ENCODE peak calls at places on chromosomes 4 and X, in ten cellular contexts. One of them, this sample, is unnamed.

GRCh38 chr4:87838207-87838606 is 5.4 kb downstream of the MEPE start:
- DNase-seq in cerebellum: no peak
- DNase-seq in T-helper 1 cell: no peak
- DNase-seq in left cardiac atrium: no peak
- DNase-seq in IMR-90: no peak
- DNase-seq in spleen: no peak
- DNase-seq in T-helper 17 cell: no peak
- DNase-seq in stimulated activated CD4-positive, alpha-beta T cell treated with anti-CD3 and anti-CD28 coated beads, Interleukin-4, amount 100 ng/mL, for 4 hours: no peak
- DNase-seq in activated T-cell treated with anti-CD3 and anti-CD28 coated beads, Interleukin-2, amount 50 U/mL, for 4 hours: no peak
- DNase-seq in gastrocnemius medialis: no peak
- DNase-seq in this sample: no peak

GRCh38 chrX:22060451-22060940 is 28.4 kb downstream of the PHEX start:
- DNase-seq in stimulated activated CD4-positive, alpha-beta T cell treated with anti-CD3 and anti-CD28 coated beads, Interleukin-4, amount 100 ng/mL, for 4 hours: no peak
- DNase-seq in gastrocnemius medialis: no peak
- DNase-seq in activated T-cell treated with anti-CD3 and anti-CD28 coated beads, Interleukin-2, amount 50 U/mL, for 4 hours: no peak
- DNase-seq in T-helper 17 cell: no peak
- DNase-seq in spleen: no peak
- DNase-seq in cerebellum: no peak
- DNase-seq in T-helper 1 cell: peak
- DNase-seq in IMR-90: peak
- DNase-seq in left cardiac atrium: no peak
- DNase-seq in this sample: no peak

GRCh38 chr4:165027762-165028402 is 3.9 kb upstream of the TRIM60 start:
- DNase-seq in spleen: no peak
- DNase-seq in T-helper 17 cell: no peak
- DNase-seq in T-helper 1 cell: no peak
- DNase-seq in stimulated activated CD4-positive, alpha-beta T cell treated with anti-CD3 and anti-CD28 coated beads, Interleukin-4, amount 100 ng/mL, for 4 hours: no peak
- DNase-seq in left cardiac atrium: no peak
- DNase-seq in gastrocnemius medialis: no peak
- DNase-seq in activated T-cell treated with anti-CD3 and anti-CD28 coated beads, Interleukin-2, amount 50 U/mL, for 4 hours: no peak
- DNase-seq in cerebellum: no peak
- DNase-seq in IMR-90: no peak
- DNase-seq in this sample: no peak

GRCh38 chr4:105474110-105474518 is 252 bp upstream of the PPA2 start:
- DNase-seq in spleen: no peak
- DNase-seq in cerebellum: peak
- DNase-seq in left cardiac atrium: peak
- DNase-seq in activated T-cell treated with anti-CD3 and anti-CD28 coated beads, Interleukin-2, amount 50 U/mL, for 4 hours: peak
- DNase-seq in T-helper 17 cell: no peak
- DNase-seq in T-helper 1 cell: no peak
- DNase-seq in IMR-90: peak
- DNase-seq in stimulated activated CD4-positive, alpha-beta T cell treated with anti-CD3 and anti-CD28 coated beads, Interleukin-4, amount 100 ng/mL, for 4 hours: peak
- DNase-seq in gastrocnemius medialis: no peak
- DNase-seq in this sample: peak

GRCh38 chr4:166282081-166282770 is 409.2 kb downstream of the TLL1 start:
- DNase-seq in activated T-cell treated with anti-CD3 and anti-CD28 coated beads, Interleukin-2, amount 50 U/mL, for 4 hours: no peak
- DNase-seq in spleen: no peak
- DNase-seq in T-helper 17 cell: no peak
- DNase-seq in gastrocnemius medialis: no peak
- DNase-seq in cerebellum: no peak
- DNase-seq in IMR-90: no peak
- DNase-seq in left cardiac atrium: no peak
- DNase-seq in T-helper 1 cell: no peak
- DNase-seq in stimulated activated CD4-positive, alpha-beta T cell treated with anti-CD3 and anti-CD28 coated beads, Interleukin-4, amount 100 ng/mL, for 4 hours: no peak
- DNase-seq in this sample: no peak

GRCh38 chrX:12956704-12957541 is 18.0 kb upstream of the TMSB4X start:
- DNase-seq in left cardiac atrium: no peak
- DNase-seq in spleen: no peak
- DNase-seq in IMR-90: peak
- DNase-seq in gastrocnemius medialis: peak
- DNase-seq in cerebellum: no peak
- DNase-seq in T-helper 1 cell: peak
- DNase-seq in stimulated activated CD4-positive, alpha-beta T cell treated with anti-CD3 and anti-CD28 coated beads, Interleukin-4, amount 100 ng/mL, for 4 hours: no peak
- DNase-seq in activated T-cell treated with anti-CD3 and anti-CD28 coated beads, Interleukin-2, amount 50 U/mL, for 4 hours: no peak
- DNase-seq in T-helper 17 cell: peak
- DNase-seq in this sample: no peak

GRCh38 chrX:134847133-134847532 is 143.7 kb upstream of the SMIM10 start:
- DNase-seq in T-helper 1 cell: no peak
- DNase-seq in T-helper 17 cell: no peak
- DNase-seq in stimulated activated CD4-positive, alpha-beta T cell treated with anti-CD3 and anti-CD28 coated beads, Interleukin-4, amount 100 ng/mL, for 4 hours: no peak
- DNase-seq in activated T-cell treated with anti-CD3 and anti-CD28 coated beads, Interleukin-2, amount 50 U/mL, for 4 hours: no peak
- DNase-seq in gastrocnemius medialis: no peak
- DNase-seq in spleen: no peak
- DNase-seq in left cardiac atrium: no peak
- DNase-seq in cerebellum: no peak
- DNase-seq in IMR-90: no peak
- DNase-seq in this sample: no peak

GRCh38 chr4:139986621-139987510 is 167.1 kb downstream of the MAML3 start:
- DNase-seq in IMR-90: peak
- DNase-seq in activated T-cell treated with anti-CD3 and anti-CD28 coated beads, Interleukin-2, amount 50 U/mL, for 4 hours: no peak
- DNase-seq in cerebellum: no peak
- DNase-seq in stimulated activated CD4-positive, alpha-beta T cell treated with anti-CD3 and anti-CD28 coated beads, Interleukin-4, amount 100 ng/mL, for 4 hours: no peak
- DNase-seq in T-helper 17 cell: no peak
- DNase-seq in left cardiac atrium: no peak
- DNase-seq in T-helper 1 cell: no peak
- DNase-seq in gastrocnemius medialis: no peak
- DNase-seq in spleen: no peak
- DNase-seq in this sample: no peak

GRCh38 chr4:115424852-115425251 is 311.4 kb upstream of the NDST4 start:
- DNase-seq in IMR-90: no peak
- DNase-seq in T-helper 1 cell: no peak
- DNase-seq in left cardiac atrium: no peak
- DNase-seq in T-helper 17 cell: no peak
- DNase-seq in stimulated activated CD4-positive, alpha-beta T cell treated with anti-CD3 and anti-CD28 coated beads, Interleukin-4, amount 100 ng/mL, for 4 hours: no peak
- DNase-seq in activated T-cell treated with anti-CD3 and anti-CD28 coated beads, Interleukin-2, amount 50 U/mL, for 4 hours: no peak
- DNase-seq in gastrocnemius medialis: no peak
- DNase-seq in spleen: no peak
- DNase-seq in cerebellum: no peak
- DNase-seq in this sample: no peak

GRCh38 chr4:168560184-168560834 is 63.5 kb downstream of the PALLD start:
- DNase-seq in cerebellum: no peak
- DNase-seq in activated T-cell treated with anti-CD3 and anti-CD28 coated beads, Interleukin-2, amount 50 U/mL, for 4 hours: no peak
- DNase-seq in T-helper 1 cell: no peak
- DNase-seq in left cardiac atrium: no peak
- DNase-seq in IMR-90: peak
- DNase-seq in spleen: no peak
- DNase-seq in T-helper 17 cell: no peak
- DNase-seq in stimulated activated CD4-positive, alpha-beta T cell treated with anti-CD3 and anti-CD28 coated beads, Interleukin-4, amount 100 ng/mL, for 4 hours: no peak
- DNase-seq in gastrocnemius medialis: no peak
- DNase-seq in this sample: no peak

GRCh38 chr4:73417973-73418372 is 13.9 kb downstream of the ALB start:
- DNase-seq in cerebellum: no peak
- DNase-seq in T-helper 17 cell: no peak
- DNase-seq in IMR-90: peak
- DNase-seq in left cardiac atrium: no peak
- DNase-seq in spleen: no peak
- DNase-seq in activated T-cell treated with anti-CD3 and anti-CD28 coated beads, Interleukin-2, amount 50 U/mL, for 4 hours: no peak
- DNase-seq in stimulated activated CD4-positive, alpha-beta T cell treated with anti-CD3 and anti-CD28 coated beads, Interleukin-4, amount 100 ng/mL, for 4 hours: no peak
- DNase-seq in gastrocnemius medialis: no peak
- DNase-seq in T-helper 1 cell: no peak
- DNase-seq in this sample: no peak

GRCh38 chr4:86366920-86367319 is 7.1 kb upstream of the MAPK10 start:
- DNase-seq in cerebellum: no peak
- DNase-seq in T-helper 1 cell: no peak
- DNase-seq in spleen: no peak
- DNase-seq in gastrocnemius medialis: no peak
- DNase-seq in stimulated activated CD4-positive, alpha-beta T cell treated with anti-CD3 and anti-CD28 coated beads, Interleukin-4, amount 100 ng/mL, for 4 hours: no peak
- DNase-seq in IMR-90: no peak
- DNase-seq in activated T-cell treated with anti-CD3 and anti-CD28 coated beads, Interleukin-2, amount 50 U/mL, for 4 hours: no peak
- DNase-seq in left cardiac atrium: no peak
- DNase-seq in T-helper 17 cell: no peak
- DNase-seq in this sample: no peak

GRCh38 chr4:13476915-13477314 is 7.2 kb downstream of the RAB28 start:
- DNase-seq in stimulated activated CD4-positive, alpha-beta T cell treated with anti-CD3 and anti-CD28 coated beads, Interleukin-4, amount 100 ng/mL, for 4 hours: no peak
- DNase-seq in spleen: no peak
- DNase-seq in T-helper 17 cell: no peak
- DNase-seq in gastrocnemius medialis: no peak
- DNase-seq in T-helper 1 cell: peak
- DNase-seq in IMR-90: peak
- DNase-seq in activated T-cell treated with anti-CD3 and anti-CD28 coated beads, Interleukin-2, amount 50 U/mL, for 4 hours: no peak
- DNase-seq in cerebellum: no peak
- DNase-seq in left cardiac atrium: no peak
- DNase-seq in this sample: no peak

GRCh38 chr4:336099-336892 is 1.3 kb upstream of the ZNF141 start:
- DNase-seq in spleen: peak
- DNase-seq in gastrocnemius medialis: no peak
- DNase-seq in T-helper 17 cell: no peak
- DNase-seq in cerebellum: peak
- DNase-seq in activated T-cell treated with anti-CD3 and anti-CD28 coated beads, Interleukin-2, amount 50 U/mL, for 4 hours: no peak
- DNase-seq in left cardiac atrium: peak
- DNase-seq in IMR-90: no peak
- DNase-seq in stimulated activated CD4-positive, alpha-beta T cell treated with anti-CD3 and anti-CD28 coated beads, Interleukin-4, amount 100 ng/mL, for 4 hours: no peak
- DNase-seq in T-helper 1 cell: peak
- DNase-seq in this sample: no peak

GRCh38 chr4:185143596-185143969 is 517 bp downstream of the SLC25A4 start:
- DNase-seq in T-helper 1 cell: peak
- DNase-seq in activated T-cell treated with anti-CD3 and anti-CD28 coated beads, Interleukin-2, amount 50 U/mL, for 4 hours: no peak
- DNase-seq in gastrocnemius medialis: peak
- DNase-seq in stimulated activated CD4-positive, alpha-beta T cell treated with anti-CD3 and anti-CD28 coated beads, Interleukin-4, amount 100 ng/mL, for 4 hours: no peak
- DNase-seq in IMR-90: peak
- DNase-seq in spleen: peak
- DNase-seq in cerebellum: peak
- DNase-seq in left cardiac atrium: peak
- DNase-seq in T-helper 17 cell: no peak
- DNase-seq in this sample: no peak

This sample was measured in activated T-helper 9 cell treated with anti-CD3 and anti-CD28 coated beads, Interleukin-2, amount 50 U/mL, for 16 hours.